ENCODE peak calls at places on chromosomes 7 and 10, in eight cellular contexts. N is epithelial cell of esophagus, I is dorsolateral prefrontal cortex, B is A549, M is breast epithelium, E is prostate gland, F is fibroblast of pulmonary artery, T is astrocyte of the cerebellum. L is an unnamed sample.

GRCh38 chr10:30098624-30099023 is 39.2 kb upstream of the JCAD start:
- DNase-seq in N (peak; percentile 51), I (no peak), B (peak; percentile 12), M (no peak), E (no peak), F (peak; percentile 68), T (peak; percentile 82), L (peak; percentile 89)

GRCh38 chr7:98105942-98106544 is 619 bp upstream of the LMTK2 start:
- DNase-seq in N (peak; percentile 92), I (no peak), B (no peak), M (no peak), E (no peak), F (no peak), T (no peak), L (no peak)

GRCh38 chr7:148527717-148528168 is 62.8 kb upstream of the C7orf33 start:
- DNase-seq in N (peak; percentile 88), I (peak; percentile 46), B (peak; percentile 92), M (peak; percentile 20), E (peak; percentile 63), F (peak; percentile 83), T (peak; percentile 40), L (peak; percentile 67)

GRCh38 chr7:39754326-39755120 is 131.2 kb downstream of the RALA start:
- DNase-seq in N (peak; percentile 24), I (no peak), B (no peak), M (no peak), E (no peak), F (peak; percentile 57), T (peak; percentile 29), L (peak; percentile 75)

GRCh38 chr7:3592438-3593134 is 291.5 kb downstream of the SDK1 start:
- DNase-seq in N (no peak), I (no peak), B (no peak), M (no peak), E (no peak), F (no peak), T (no peak), L (no peak)

GRCh38 chr10:32263300-32263699 is 83.7 kb downstream of the EPC1 start:
- DNase-seq in N (peak; percentile 17), I (no peak), B (no peak), M (no peak), E (no peak), F (no peak), T (no peak), L (no peak)

GRCh38 chr7:98123073-98123696 is 16.5 kb downstream of the LMTK2 start:
- DNase-seq in N (no peak), I (no peak), B (no peak), M (no peak), E (no peak), F (no peak), T (no peak), L (no peak)

GRCh38 chr7:29239638-29240037 is 45.1 kb downstream of the CHN2 start:
- DNase-seq in N (peak; percentile 57), I (no peak), B (peak; percentile 29), M (no peak), E (no peak), F (no peak), T (no peak), L (peak; percentile 58)

GRCh38 chr7:137094-137861 is 55.1 kb upstream of the FAM20C start:
- DNase-seq in N (no peak), I (no peak), B (no peak), M (no peak), E (no peak), F (no peak), T (no peak), L (no peak)

GRCh38 chr7:155988421-155988820 is 176.2 kb upstream of the SHH start:
- DNase-seq in N (no peak), I (no peak), B (no peak), M (no peak), E (no peak), F (no peak), T (no peak), L (no peak)

GRCh38 chr10:42615419-42615818 is 23.0 kb downstream of the ZNF33B start:
- DNase-seq in N (no peak), I (no peak), B (no peak), M (no peak), E (no peak), F (peak; percentile 8), T (no peak), L (peak; percentile 28)

GRCh38 chr10:45224219-45224841 is 91.1 kb downstream of the OR13A1 start:
- DNase-seq in N (no peak), I (no peak), B (no peak), M (no peak), E (no peak), F (no peak), T (no peak), L (no peak)

GRCh38 chr7:12066004-12066403 is 145.1 kb upstream of the TMEM106B start:
- DNase-seq in N (peak; percentile 87), I (no peak), B (peak; percentile 17), M (no peak), E (no peak), F (no peak), T (no peak), L (no peak)

GRCh38 chr7:95596183-95597135 is at the start of gene PDK4:
- DNase-seq in N (peak; percentile 22), I (peak; percentile 96), B (peak; percentile 81), M (peak; percentile 98), E (peak; percentile 97), F (peak; percentile 89), T (no peak), L (peak; percentile 22)

GRCh38 chr7:29859491-29860180 is 53.3 kb downstream of the WIPF3 start:
- DNase-seq in N (no peak), I (no peak), B (no peak), M (no peak), E (no peak), F (peak; percentile 62), T (no peak), L (no peak)

GRCh38 chr7:85262891-85263290 is 76.0 kb upstream of the SEMA3D start:
- DNase-seq in N (peak; percentile 39), I (no peak), B (no peak), M (no peak), E (no peak), F (no peak), T (no peak), L (no peak)

GRCh38 chr10:48296699-48297098 is 9.8 kb upstream of the MAPK8 start:
- DNase-seq in N (no peak), I (no peak), B (no peak), M (no peak), E (no peak), F (no peak), T (no peak), L (no peak)

GRCh38 chr7:13742719-13743640 is 246.5 kb downstream of the ETV1 start:
- DNase-seq in N (peak; percentile 69), I (peak; percentile 60), B (peak; percentile 45), M (peak; percentile 32), E (peak; percentile 36), F (peak; percentile 75), T (peak; percentile 52), L (peak; percentile 70)

GRCh38 chr7:119783799-119784198 is 489.2 kb upstream of the KCND2 start:
- DNase-seq in N (peak; percentile 63), I (no peak), B (no peak), M (no peak), E (no peak), F (peak; percentile 61), T (no peak), L (peak; percentile 26)

GRCh38 chr10:96287392-96288105 is 16.2 kb upstream of the BLNK start:
- DNase-seq in N (peak; percentile 78), I (no peak), B (peak; percentile 31), M (no peak), E (peak; percentile 50), F (peak; percentile 2), T (no peak), L (peak; percentile 1)

GRCh38 chr7:148912151-148912550 is 28.1 kb upstream of the EZH2 start:
- DNase-seq in N (no peak), I (no peak), B (no peak), M (no peak), E (no peak), F (no peak), T (no peak), L (no peak)

GRCh38 chr10:110739811-110740271 is 95.7 kb downstream of the RBM20 start:
- DNase-seq in N (peak; percentile 40), I (no peak), B (no peak), M (peak; percentile 89), E (no peak), F (no peak), T (no peak), L (no peak)

GRCh38 chr7:30562498-30562897 is 32.2 kb upstream of the GARS1 start:
- DNase-seq in N (no peak), I (no peak), B (no peak), M (no peak), E (no peak), F (peak; percentile 72), T (peak; percentile 68), L (peak; percentile 61)

GRCh38 chr7:158976849-158977593 is 120.7 kb downstream of the DYNC2I1 start:
- DNase-seq in N (peak; percentile 73), I (peak; percentile 82), B (peak; percentile 67), M (peak; percentile 86), E (peak; percentile 75), F (peak; percentile 80), T (peak; percentile 31), L (peak; percentile 74)
- H3K4me3 ChIP-seq in N (peak overlapping the region; percentile 33), I (peak overlapping the region; percentile 39), B (peak overlapping the region; percentile 14), M (peak overlapping the region; percentile 34), E (no peak overlapping the region), F (peak overlapping the region; percentile 47), T (no peak overlapping the region), L (peak overlapping the region; percentile 64)

GRCh38 chr10:117553171-117553814 is 10.7 kb downstream of the EMX2 start:
- DNase-seq in N (no peak), I (no peak), B (no peak), M (no peak), E (no peak), F (no peak), T (no peak), L (no peak)
- TF ChIP-seq CTCF in N (no peak), I (no peak), B (no peak), M (no peak), E (no peak), F (no peak), T (no peak), L (no peak)

GRCh38 chr10:5887641-5888040 is 2.1 kb downstream of the ANKRD16 start:
- DNase-seq in N (no peak), I (no peak), B (no peak), M (no peak), E (no peak), F (no peak), T (no peak), L (no peak)
- H3K4me3 ChIP-seq in N (no peak overlapping the region), I (no peak overlapping the region), B (no peak overlapping the region), M (no peak overlapping the region), E (no peak overlapping the region), F (no peak overlapping the region), T (no peak overlapping the region), L (no peak overlapping the region)

GRCh38 chr7:90595801-90596683 is at the start of gene CDK14:
- DNase-seq in N (peak; percentile 77), I (peak; percentile 52), B (peak; percentile 44), M (peak; percentile 53), E (peak; percentile 69), F (peak; percentile 68), T (peak; percentile 28), L (peak; percentile 54)
- TF ChIP-seq CTCF in N (peak; percentile 34), I (peak; percentile 37), B (peak; percentile 50), M (peak; percentile 59), E (peak; percentile 23), F (peak; percentile 11), T (peak; percentile 45), L (peak; percentile 57)

GRCh38 chr7:142431491-142431890 is 173.6 kb upstream of the PRSS58 start:
- DNase-seq in N (no peak), I (no peak), B (no peak), M (no peak), E (no peak), F (no peak), T (no peak), L (no peak)
- H3K4me3 ChIP-seq in N (no peak overlapping the region), I (no peak overlapping the region), B (no peak overlapping the region), M (no peak overlapping the region), E (no peak overlapping the region), F (no peak overlapping the region), T (no peak overlapping the region), L (no peak overlapping the region)